ENCODE peak calls at places on chromosomes 7 and 10, in nine cellular contexts. P, V, I, Y, S, E, M, Z and D are unnamed samples.

GRCh38 chr7:68063171-68063570 is 1066.5 kb downstream of the TYW1 start:
- DNase-seq in P (no peak), V (no peak), I (no peak), Y (no peak), S (no peak), E (no peak), M (no peak), Z (peak), D (no peak)

GRCh38 chr7:117796889-117797288 is 76.4 kb downstream of the CTTNBP2 start:
- DNase-seq in P (no peak), V (no peak), I (no peak), Y (no peak), S (no peak), E (no peak), M (no peak), Z (no peak), D (no peak)

GRCh38 chr10:15898046-15898445 is 37.7 kb upstream of the MINDY3 start:
- DNase-seq in P (peak), V (no peak), I (no peak), Y (no peak), S (peak), E (no peak), M (no peak), Z (peak), D (no peak)

GRCh38 chr10:103845983-103846382 is 9.4 kb downstream of the SH3PXD2A start:
- DNase-seq in P (no peak), V (no peak), I (no peak), Y (no peak), S (no peak), E (peak), M (no peak), Z (no peak), D (no peak)

GRCh38 chr10:96833220-96834001 is 1.3 kb downstream of the LCOR start:
- DNase-seq in P (no peak), V (peak), I (no peak), Y (no peak), S (peak), E (no peak), M (peak), Z (peak), D (no peak)

GRCh38 chr7:132877578-132877977 is 204.3 kb downstream of the CHCHD3 start:
- DNase-seq in P (no peak), V (no peak), I (no peak), Y (no peak), S (no peak), E (no peak), M (no peak), Z (peak), D (no peak)

GRCh38 chr10:95889830-95890229 is 17.9 kb upstream of the CC2D2B start:
- DNase-seq in P (no peak), V (no peak), I (no peak), Y (no peak), S (no peak), E (no peak), M (no peak), Z (no peak), D (no peak)

GRCh38 chr7:149869291-149869650 is 4.5 kb upstream of the ATP6V0E2 start:
- DNase-seq in P (no peak), V (no peak), I (no peak), Y (no peak), S (no peak), E (no peak), M (no peak), Z (no peak), D (no peak)

GRCh38 chr10:101065479-101066145 is 3.8 kb downstream of the KAZALD1 start:
- DNase-seq in P (peak), V (no peak), I (no peak), Y (no peak), S (peak), E (no peak), M (no peak), Z (no peak), D (no peak)

GRCh38 chr7:128021361-128021760 is 9.9 kb downstream of the LRRC4 start:
- DNase-seq in P (peak), V (peak), I (no peak), Y (no peak), S (no peak), E (no peak), M (no peak), Z (no peak), D (peak)

GRCh38 chr10:132632851-132633684 is 95.5 kb downstream of the INPP5A start:
- DNase-seq in P (peak), V (no peak), I (no peak), Y (peak), S (peak), E (no peak), M (peak), Z (no peak), D (no peak)

GRCh38 chr10:22252801-22253577 is 35.2 kb upstream of the EBLN1 start:
- DNase-seq in P (no peak), V (peak), I (no peak), Y (peak), S (peak), E (peak), M (peak), Z (no peak), D (no peak)

GRCh38 chr7:93117852-93118530 is at the start of gene SAMD9:
- DNase-seq in P (peak), V (peak), I (peak), Y (no peak), S (peak), E (peak), M (no peak), Z (peak), D (peak)

GRCh38 chr7:100893910-100894763 is 1.6 kb downstream of the ACHE start:
- DNase-seq in P (no peak), V (no peak), I (no peak), Y (no peak), S (no peak), E (no peak), M (no peak), Z (no peak), D (no peak)

GRCh38 chr7:128108641-128109423 is 77.6 kb upstream of the LRRC4 start:
- DNase-seq in P (no peak), V (no peak), I (no peak), Y (no peak), S (no peak), E (no peak), M (no peak), Z (no peak), D (no peak)

GRCh38 chr10:117933036-117933435 is 113.7 kb downstream of the RAB11FIP2 start:
- DNase-seq in P (peak), V (no peak), I (no peak), Y (no peak), S (peak), E (no peak), M (no peak), Z (no peak), D (no peak)

GRCh38 chr7:6274743-6275142 is 2.3 kb upstream of the CYTH3 start:
- DNase-seq in P (no peak), V (no peak), I (no peak), Y (no peak), S (no peak), E (no peak), M (no peak), Z (no peak), D (no peak)

GRCh38 chr10:117492504-117492903 is 50.0 kb upstream of the EMX2 start:
- DNase-seq in P (no peak), V (no peak), I (no peak), Y (no peak), S (no peak), E (no peak), M (no peak), Z (no peak), D (no peak)

GRCh38 chr10:167383-167782 is 32.1 kb downstream of the ZMYND11 start:
- DNase-seq in P (no peak), V (no peak), I (no peak), Y (no peak), S (no peak), E (no peak), M (no peak), Z (no peak), D (no peak)

GRCh38 chr10:59678884-59679301 is 30.8 kb downstream of the SLC16A9 start:
- DNase-seq in P (peak), V (no peak), I (no peak), Y (no peak), S (no peak), E (no peak), M (no peak), Z (no peak), D (no peak)

GRCh38 chr7:5699951-5700384 is 81.5 kb downstream of the RNF216 start:
- DNase-seq in P (no peak), V (no peak), I (no peak), Y (no peak), S (peak), E (no peak), M (no peak), Z (no peak), D (no peak)

GRCh38 chr10:2146079-2146478 is 408.8 kb upstream of the ADARB2 start:
- DNase-seq in P (no peak), V (no peak), I (no peak), Y (no peak), S (no peak), E (no peak), M (no peak), Z (no peak), D (no peak)

GRCh38 chr7:139702313-139702731 is 75.5 kb downstream of the HIPK2 start:
- DNase-seq in P (no peak), V (no peak), I (no peak), Y (no peak), S (no peak), E (no peak), M (no peak), Z (no peak), D (no peak)

GRCh38 chr10:88243847-88244730 is 339.0 kb downstream of the RNLS start:
- DNase-seq in P (peak), V (peak), I (no peak), Y (peak), S (peak), E (peak), M (peak), Z (no peak), D (no peak)

GRCh38 chr7:66452165-66452564 is 176.5 kb upstream of the KCTD7 start:
- DNase-seq in P (peak), V (no peak), I (no peak), Y (no peak), S (peak), E (no peak), M (no peak), Z (no peak), D (no peak)

GRCh38 chr10:6878067-6878412 is 298.0 kb upstream of the PRKCQ start:
- DNase-seq in P (peak), V (no peak), I (no peak), Y (no peak), S (no peak), E (no peak), M (no peak), Z (peak), D (no peak)

GRCh38 chr10:22321156-22321711 is 335 bp downstream of the BMI1 start:
- DNase-seq in P (peak), V (peak), I (no peak), Y (peak), S (peak), E (peak), M (peak), Z (peak), D (no peak)

GRCh38 chr10:104300002-104300735 is 31.2 kb downstream of the GSTO2 start:
- DNase-seq in P (peak), V (no peak), I (peak), Y (no peak), S (peak), E (peak), M (no peak), Z (no peak), D (no peak)

GRCh38 chr7:21497072-21497471 is 45.8 kb upstream of the DNAH11 start:
- DNase-seq in P (peak), V (no peak), I (no peak), Y (no peak), S (peak), E (no peak), M (no peak), Z (no peak), D (no peak)
- TF ChIP-seq CTCF in P (peak), V (no peak), I (no peak), Y (peak), S (peak), E (no peak), M (no peak), Z (no peak), D (peak)

GRCh38 chr7:130468612-130469011 is 23.3 kb upstream of the MEST start:
- DNase-seq in P (no peak), V (no peak), I (no peak), Y (no peak), S (no peak), E (no peak), M (no peak), Z (no peak), D (no peak)

GRCh38 chr7:130476287-130477001 is 15.4 kb upstream of the MEST start:
- DNase-seq in P (peak), V (no peak), I (no peak), Y (no peak), S (no peak), E (no peak), M (no peak), Z (no peak), D (no peak)

GRCh38 chr7:130471974-130472373 is 19.9 kb upstream of the MEST start:
- DNase-seq in P (no peak), V (no peak), I (no peak), Y (no peak), S (no peak), E (no peak), M (no peak), Z (peak), D (no peak)

GRCh38 chr7:130473289-130473688 is 18.6 kb upstream of the MEST start:
- DNase-seq in P (no peak), V (no peak), I (no peak), Y (no peak), S (no peak), E (no peak), M (no peak), Z (no peak), D (no peak)

GRCh38 chr7:130473877-130474276 is 18.0 kb upstream of the MEST start:
- DNase-seq in P (no peak), V (no peak), I (no peak), Y (no peak), S (no peak), E (no peak), M (no peak), Z (no peak), D (no peak)
- TF ChIP-seq CTCF in P (no peak), V (no peak), I (no peak), Y (no peak), S (no peak), E (no peak), M (no peak), Z (no peak), D (no peak)

GRCh38 chr7:82816272-82816671 is 346.4 kb downstream of the PCLO start:
- DNase-seq in P (no peak), V (no peak), I (no peak), Y (no peak), S (no peak), E (no peak), M (no peak), Z (peak), D (no peak)
- TF ChIP-seq CTCF in P (peak), V (no peak), I (no peak), Y (no peak), S (peak), E (no peak), M (no peak), Z (no peak), D (no peak)

GRCh38 chr7:155524018-155524556 is 22.3 kb downstream of the CNPY1 start:
- DNase-seq in P (no peak), V (peak), I (no peak), Y (no peak), S (no peak), E (no peak), M (no peak), Z (no peak), D (no peak)
- TF ChIP-seq CTCF in P (no peak), V (no peak), I (no peak), Y (no peak), S (peak), E (no peak), M (peak), Z (no peak), D (no peak)

GRCh38 chr7:107777702-107778101 is 25.3 kb downstream of the SLC26A3 start:
- DNase-seq in P (no peak), V (no peak), I (no peak), Y (no peak), S (no peak), E (no peak), M (no peak), Z (no peak), D (no peak)
- TF ChIP-seq CTCF in P (no peak), V (no peak), I (no peak), Y (no peak), S (no peak), E (no peak), M (no peak), Z (no peak), D (no peak)